ENCODE peak calls at places on chromosomes 7 and 10, in five cellular contexts. V is right lobe of liver; S is IMR-90; O is Right ventricle myocardium superior; L is activated naive CD8-positive, alpha-beta T cell treated with anti-CD3 and anti-CD28 coated beads, Interleukin-2, amount 50 U/mL, for 24 hours. N is an unnamed sample.

GRCh38 chr7:135714534-135715009 is 13.4 kb downstream of the SLC13A4 start:
- ATAC-seq in L (no peak), V (no peak), S (peak; percentile 68), O (peak; percentile 38), N (peak; percentile 73)

GRCh38 chr7:2607122-2607912 is 24.5 kb upstream of the TTYH3 start:
- ATAC-seq in S (no peak), O (peak; percentile 77), V (peak; percentile 61), L (no peak), N (peak; percentile 43)

GRCh38 chr10:61376908-61377368 is 76.2 kb downstream of the TMEM26 start:
- ATAC-seq in O (no peak), L (no peak), V (no peak), S (no peak), N (no peak)

GRCh38 chr7:485188-486081 is 34.2 kb downstream of the PDGFA start:
- ATAC-seq in O (peak; percentile 69), V (no peak), L (no peak), S (no peak), N (peak; percentile 52)

GRCh38 chr7:50608196-50608906 is 43.1 kb upstream of the DDC start:
- ATAC-seq in O (no peak), L (peak; percentile 55), V (no peak), S (no peak), N (no peak)

GRCh38 chr10:48605264-48605615 is 367 bp upstream of the ARHGAP22 start:
- ATAC-seq in O (no peak), V (no peak), L (no peak), S (peak; percentile 0), N (no peak)

GRCh38 chr7:67843001-67843400 is 846.4 kb downstream of the TYW1 start:
- ATAC-seq in V (no peak), O (no peak), L (no peak), S (no peak), N (no peak)

GRCh38 chr7:92192326-92192725 is 13.4 kb upstream of the LRRD1 start:
- ATAC-seq in L (no peak), S (no peak), V (no peak), O (no peak), N (no peak)

GRCh38 chr7:68020102-68020501 is 1023.5 kb downstream of the TYW1 start:
- ATAC-seq in O (no peak), L (no peak), V (no peak), S (no peak), N (no peak)

GRCh38 chr7:471866-472639 is 47.6 kb downstream of the PDGFA start:
- ATAC-seq in V (peak; percentile 85), S (peak; percentile 98), L (peak; percentile 29), O (peak; percentile 81), N (peak; percentile 60)

GRCh38 chr7:12805957-12806356 is 118.5 kb downstream of the ARL4A start:
- ATAC-seq in S (no peak), L (no peak), V (peak; percentile 40), O (peak; percentile 46), N (no peak)

GRCh38 chr7:20301311-20301939 is 29.3 kb upstream of the ITGB8 start:
- ATAC-seq in O (no peak), V (no peak), L (peak; percentile 65), S (peak; percentile 37), N (no peak)

GRCh38 chr10:99232357-99232999 is 3.2 kb downstream of the HPSE2 start:
- ATAC-seq in L (no peak), O (no peak), V (no peak), S (no peak), N (no peak)

GRCh38 chr10:80197972-80198591 is 7.3 kb downstream of the ANXA11 start:
- ATAC-seq in V (no peak), O (peak; percentile 15), L (no peak), S (no peak), N (no peak)

N was measured in esophagus mucosa.